ENCODE peak calls at places on chromosomes 4 and X, in seven cellular contexts. Z, V, K, G, L, H and D are unnamed samples.

GRCh38 chrX:33726281-33727160 is 405.6 kb downstream of the FAM47A start:
- DNase-seq in Z (no peak), V (no peak), K (no peak), G (no peak), L (no peak), H (no peak), D (no peak)

GRCh38 chr4:33104190-33104773 is 2384.1 kb downstream of the PCDH7 start:
- DNase-seq in Z (peak), V (no peak), K (no peak), G (no peak), L (no peak), H (no peak), D (no peak)

GRCh38 chrX:132615396-132616131 is 126.7 kb upstream of the MBNL3 start:
- DNase-seq in Z (peak), V (peak), K (peak), G (peak), L (no peak), H (no peak), D (peak)

GRCh38 chr4:18397681-18398080 is 376.1 kb upstream of the LCORL start:
- DNase-seq in Z (no peak), V (no peak), K (no peak), G (no peak), L (no peak), H (no peak), D (no peak)

GRCh38 chr4:65661469-65661868 is 8.8 kb downstream of the EPHA5 start:
- DNase-seq in Z (peak), V (no peak), K (no peak), G (no peak), L (no peak), H (no peak), D (no peak)

GRCh38 chrX:142214081-142214480 is 9.0 kb upstream of the MAGEC2 start:
- DNase-seq in Z (no peak), V (no peak), K (no peak), G (no peak), L (no peak), H (no peak), D (no peak)

GRCh38 chr4:156560701-156561100 is 410.9 kb downstream of the PDGFC start:
- DNase-seq in Z (peak), V (no peak), K (no peak), G (no peak), L (no peak), H (peak), D (peak)

GRCh38 chr4:71685975-71686374 is 97.9 kb downstream of the GC start:
- DNase-seq in Z (no peak), V (no peak), K (no peak), G (no peak), L (no peak), H (no peak), D (no peak)

GRCh38 chrX:67104982-67105757 is 438.7 kb upstream of the AR start:
- DNase-seq in Z (no peak), V (no peak), K (no peak), G (no peak), L (no peak), H (no peak), D (no peak)

GRCh38 chr4:144575181-144575580 is 70.8 kb upstream of the HHIP start:
- DNase-seq in Z (no peak), V (no peak), K (peak), G (no peak), L (no peak), H (no peak), D (peak)

GRCh38 chrX:51902651-51903050 is 9.2 kb downstream of the MAGED1 start:
- DNase-seq in Z (no peak), V (no peak), K (no peak), G (no peak), L (no peak), H (no peak), D (no peak)

DNA sequence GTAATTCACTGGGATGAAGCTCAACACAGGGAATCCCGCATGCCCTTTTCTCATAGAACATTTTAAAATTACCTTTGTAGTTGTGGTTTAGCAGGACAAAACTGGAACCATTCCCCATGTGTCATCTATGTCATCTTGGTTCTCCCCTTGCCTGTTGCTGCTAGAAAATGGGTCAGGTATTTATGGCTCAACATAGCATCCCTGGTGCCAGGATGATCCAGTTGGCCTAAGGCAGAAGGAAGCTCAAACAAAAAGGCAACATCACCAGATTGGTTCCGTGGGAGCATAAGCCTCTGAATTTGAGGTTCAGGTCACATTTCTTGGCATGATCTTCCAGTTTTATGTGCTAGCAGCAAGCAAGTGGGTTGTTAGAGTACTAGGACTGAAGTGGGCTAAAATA is 552.6 kb upstream of the BOD1L1 start:
- DNase-seq in Z (no peak), V (no peak), K (no peak), G (no peak), L (no peak), H (no peak), D (no peak)
- TF ChIP-seq CTCF in Z (no peak), V (no peak), K (no peak), G (no peak), L (no peak), H (no peak), D (no peak)

GRCh38 chrX:635428-636192 is 5.0 kb downstream of the SHOX start:
- DNase-seq in Z (no peak), V (no peak), K (no peak), G (no peak), L (no peak), H (no peak), D (no peak)

GRCh38 chrX:639151-639550 is 8.6 kb downstream of the SHOX start:
- DNase-seq in Z (no peak), V (no peak), K (no peak), G (no peak), L (no peak), H (no peak), D (no peak)

GRCh38 chrX:638482-639131 is 8.0 kb downstream of the SHOX start:
- DNase-seq in Z (no peak), V (no peak), K (no peak), G (no peak), L (no peak), H (no peak), D (no peak)

GRCh38 chrX:637660-638481 is 7.3 kb downstream of the SHOX start:
- DNase-seq in Z (no peak), V (no peak), K (no peak), G (no peak), L (no peak), H (no peak), D (no peak)

DNA sequence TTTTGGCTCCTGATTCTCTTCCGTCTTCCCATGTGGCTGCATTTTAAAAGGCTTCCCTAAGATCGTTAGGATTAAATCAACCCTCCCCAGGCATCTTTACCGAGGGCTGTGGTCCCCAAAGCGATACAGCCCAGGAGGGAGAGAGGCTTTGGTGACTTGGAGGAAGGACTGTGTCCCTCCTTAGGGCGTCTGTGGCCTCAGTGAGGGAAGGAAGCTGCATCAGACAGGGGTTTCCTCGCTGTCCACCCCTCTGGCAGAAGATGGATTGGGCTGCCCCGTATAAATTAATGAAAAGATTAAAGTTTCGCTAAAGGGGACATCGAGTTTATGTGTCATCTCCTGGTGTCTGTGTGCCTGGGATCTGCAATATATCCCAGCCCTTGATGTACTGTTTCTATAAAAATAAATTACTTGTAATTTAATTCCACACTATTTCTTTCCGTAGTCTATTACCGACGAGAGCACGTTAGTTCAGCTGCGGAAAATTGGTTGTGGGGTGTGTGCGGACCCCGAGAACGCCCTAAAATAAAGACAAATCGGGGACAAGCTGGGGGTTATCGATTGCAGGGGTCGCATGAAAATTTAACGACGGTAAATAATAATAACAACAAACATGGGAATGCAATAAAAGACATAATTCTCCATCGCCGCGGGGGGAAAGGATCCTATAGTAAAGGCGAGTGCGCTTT is 6.5 kb downstream of the SHOX start:
- DNase-seq in Z (no peak), V (no peak), K (no peak), G (no peak), L (no peak), H (no peak), D (no peak)
- H3K4me3 ChIP-seq in Z (no peak), V (no peak), K (no peak), G (no peak), L (no peak), H (peak), D (no peak)

DNA sequence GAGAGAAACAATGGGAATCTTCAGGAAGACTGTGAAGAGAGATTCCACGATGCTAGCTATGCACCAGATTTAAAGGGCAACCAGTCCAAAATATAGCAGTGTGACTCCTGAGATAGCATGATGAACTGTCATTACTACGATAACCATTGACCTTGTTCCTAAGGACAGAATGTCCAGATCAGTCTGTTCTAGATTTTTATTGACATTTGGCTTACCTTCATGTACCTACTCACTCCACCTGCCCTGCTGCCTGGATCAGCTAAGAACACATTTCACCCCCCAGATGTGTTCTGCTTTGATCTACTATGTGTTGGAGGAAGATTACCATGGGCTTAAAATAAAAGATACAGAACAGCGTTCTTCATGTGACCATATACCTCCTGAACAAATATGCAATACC is 50.1 kb downstream of the ELF2 start:
- DNase-seq in Z (no peak), V (no peak), K (no peak), G (no peak), L (no peak), H (no peak), D (no peak)
- TF ChIP-seq CTCF in Z (no peak), V (no peak), K (no peak), G (no peak), L (no peak), H (no peak), D (no peak)

GRCh38 chrX:153984351-153985178 is 12.0 kb downstream of the TMEM187 start:
- DNase-seq in Z (no peak), V (no peak), K (no peak), G (no peak), L (no peak), H (no peak), D (peak)
- H3K4me3 ChIP-seq in Z (no peak), V (no peak), K (no peak), G (no peak), L (no peak), H (no peak), D (peak)

GRCh38 chr4:91116861-91117260 is 989.7 kb downstream of the CCSER1 start:
- DNase-seq in Z (peak), V (no peak), K (peak), G (no peak), L (no peak), H (no peak), D (peak)

GRCh38 chr4:91108751-91109150 is 981.6 kb downstream of the CCSER1 start:
- DNase-seq in Z (no peak), V (no peak), K (no peak), G (no peak), L (no peak), H (no peak), D (no peak)

GRCh38 chr4:91114386-91114785 is 987.2 kb downstream of the CCSER1 start:
- DNase-seq in Z (no peak), V (no peak), K (no peak), G (no peak), L (no peak), H (no peak), D (no peak)

GRCh38 chr4:91111556-91111955 is 984.4 kb downstream of the CCSER1 start:
- DNase-seq in Z (no peak), V (no peak), K (no peak), G (no peak), L (no peak), H (no peak), D (no peak)

GRCh38 chr4:91113130-91113706 is 986.0 kb downstream of the CCSER1 start:
- DNase-seq in Z (peak), V (no peak), K (peak), G (no peak), L (no peak), H (no peak), D (peak)
- TF ChIP-seq CTCF in Z (peak), V (no peak), K (peak), G (no peak), L (peak), H (peak), D (peak)

GRCh38 chr4:80173387-80173786 is 23.9 kb upstream of the PRDM8 start:
- DNase-seq in Z (peak), V (peak), K (peak), G (no peak), L (no peak), H (peak), D (peak)

GRCh38 chr4:80171251-80171650 is 26.1 kb upstream of the PRDM8 start:
- DNase-seq in Z (peak), V (no peak), K (peak), G (no peak), L (no peak), H (no peak), D (no peak)

GRCh38 chr4:80173841-80174240 is 23.5 kb upstream of the PRDM8 start:
- DNase-seq in Z (peak), V (no peak), K (peak), G (no peak), L (no peak), H (no peak), D (no peak)

GRCh38 chr4:80171656-80172055 is 25.6 kb upstream of the PRDM8 start:
- DNase-seq in Z (peak), V (no peak), K (no peak), G (no peak), L (no peak), H (no peak), D (no peak)

GRCh38 chr4:80172203-80172602 is 25.1 kb upstream of the PRDM8 start:
- DNase-seq in Z (no peak), V (no peak), K (no peak), G (no peak), L (no peak), H (no peak), D (no peak)
- H3K4me3 ChIP-seq in Z (no peak), V (no peak), K (no peak), G (no peak), L (no peak), H (no peak), D (no peak)